ENCODE peak calls at places on chromosomes 7 and 10, in nine cellular contexts. R is colonic mucosa, E is mesendoderm, O is psoas muscle, K is lower lobe of right lung, T is GM23248, N is body of pancreas, C is brain microvascular endothelial cell, Q is IMR-90. U is an unnamed sample.

GRCh38 chr10:9262770-9263169 is 1208.3 kb downstream of the GATA3 start:
- DNase-seq in K (no peak), R (no peak), Q (peak), E (peak), N (no peak), O (no peak), T (no peak), C (peak), U (no peak)

GRCh38 chr7:47428780-47429472 is 153.0 kb downstream of the TNS3 start:
- DNase-seq in Q (no peak), N (no peak), T (no peak), O (no peak), E (no peak), K (no peak), R (no peak), C (no peak), U (no peak)

GRCh38 chr7:46972205-46972604 is 609.7 kb downstream of the TNS3 start:
- DNase-seq in E (peak), C (peak), T (peak), R (no peak), Q (peak), O (no peak), K (no peak), N (no peak), U (no peak)

GRCh38 chr10:110664483-110665420 is 20.6 kb downstream of the RBM20 start:
- DNase-seq in T (peak), E (peak), O (peak), R (no peak), N (no peak), C (peak), Q (peak), K (no peak), U (no peak)

GRCh38 chr7:157961731-157962457 is 625.1 kb downstream of the DNAJB6 start:
- DNase-seq in Q (no peak), O (no peak), C (no peak), E (no peak), R (no peak), N (no peak), K (no peak), T (no peak), U (no peak)

GRCh38 chr10:88660593-88660884 is 3.7 kb upstream of the LIPF start:
- DNase-seq in Q (peak), C (no peak), N (no peak), E (no peak), K (no peak), O (no peak), T (no peak), R (no peak), U (no peak)

GRCh38 chr7:99562832-99563231 is 4.4 kb downstream of the ZNF655 start:
- DNase-seq in Q (peak), R (peak), C (peak), E (peak), O (no peak), K (no peak), N (no peak), T (peak), U (no peak)

GRCh38 chr7:133629696-133630095 is 376.8 kb downstream of the EXOC4 start:
- DNase-seq in C (no peak), Q (peak), E (no peak), N (no peak), O (no peak), R (no peak), K (no peak), T (peak), U (no peak)

GRCh38 chr10:130775311-130775710 is 536.2 kb downstream of the TCERG1L start:
- DNase-seq in N (no peak), O (no peak), T (no peak), E (no peak), Q (no peak), K (no peak), C (no peak), R (no peak), U (no peak)

GRCh38 chr7:82559203-82559805 is 115.7 kb upstream of the CACNA2D1 start:
- DNase-seq in C (no peak), R (no peak), E (peak), Q (no peak), O (no peak), K (no peak), T (no peak), N (peak), U (no peak)

GRCh38 chr7:28954446-28954845 is 3.7 kb downstream of the TRIL start:
- DNase-seq in C (no peak), R (no peak), K (no peak), N (no peak), Q (no peak), E (no peak), O (no peak), T (no peak), U (no peak)

GRCh38 chr7:7156663-7157062 is 25.7 kb upstream of the C1GALT1 start:
- DNase-seq in N (no peak), C (no peak), O (no peak), Q (no peak), T (peak), R (no peak), K (no peak), E (no peak), U (no peak)

GRCh38 chr10:45064998-45065397 is 64.3 kb downstream of the ZNF22 start:
- DNase-seq in N (no peak), Q (no peak), E (no peak), T (no peak), K (no peak), O (no peak), C (no peak), R (no peak), U (no peak)

GRCh38 chr7:26815452-26815851 is 48.9 kb downstream of the SKAP2 start:
- DNase-seq in T (no peak), Q (no peak), O (no peak), E (no peak), R (no peak), K (no peak), N (no peak), C (no peak), U (no peak)

GRCh38 chr7:28144266-28144665 is 36.3 kb downstream of the JAZF1 start:
- DNase-seq in T (no peak), K (no peak), Q (no peak), N (no peak), R (no peak), C (no peak), O (no peak), E (peak), U (no peak)

GRCh38 chr7:2097492-2097891 is 135.3 kb downstream of the MAD1L1 start:
- DNase-seq in E (no peak), C (no peak), O (no peak), K (no peak), R (no peak), N (no peak), T (no peak), Q (no peak), U (no peak)
- H3K4me3 ChIP-seq in E (no peak), C (no peak), O (no peak), K (no peak), R (no peak), N (no peak), T (no peak), Q (no peak), U (no peak)

GRCh38 chr7:151236406-151236805 is 4.1 kb downstream of the CHPF2 start:
- DNase-seq in Q (no peak), T (no peak), C (no peak), K (peak), N (no peak), R (no peak), O (no peak), E (no peak), U (no peak)
- H3K4me3 ChIP-seq in Q (no peak), T (no peak), C (no peak), K (no peak), N (no peak), R (no peak), O (no peak), E (no peak), U (no peak)

GRCh38 chr7:105642264-105642663 is 61.0 kb upstream of the EFCAB10 start:
- DNase-seq in N (no peak), Q (no peak), T (no peak), R (no peak), O (no peak), K (no peak), C (no peak), E (no peak), U (no peak)
- H3K4me3 ChIP-seq in N (no peak), Q (no peak), T (no peak), R (no peak), O (no peak), K (no peak), C (no peak), E (no peak), U (no peak)

GRCh38 chr7:129741743-129742213 is 130.3 kb downstream of the NRF1 start:
- DNase-seq in K (no peak), E (peak), T (no peak), C (no peak), N (no peak), O (no peak), R (no peak), Q (no peak), U (no peak)

GRCh38 chr7:129741011-129741410 is 129.5 kb downstream of the NRF1 start:
- DNase-seq in T (no peak), O (peak), Q (no peak), R (no peak), C (no peak), E (no peak), K (no peak), N (no peak), U (no peak)

GRCh38 chr7:129740574-129740973 is 129.1 kb downstream of the NRF1 start:
- DNase-seq in O (no peak), E (no peak), N (no peak), T (no peak), R (no peak), C (no peak), Q (no peak), K (no peak), U (no peak)

GRCh38 chr7:129742267-129742666 is 130.7 kb downstream of the NRF1 start:
- DNase-seq in Q (no peak), T (no peak), O (no peak), R (no peak), N (no peak), C (no peak), K (no peak), E (no peak), U (no peak)

GRCh38 chr7:129739427-129739826 is 127.9 kb downstream of the NRF1 start:
- DNase-seq in T (peak), C (peak), K (no peak), Q (peak), N (no peak), R (no peak), O (peak), E (no peak), U (no peak)
- H3K4me3 ChIP-seq in T (no peak), C (no peak), K (no peak), Q (no peak), N (no peak), R (no peak), O (no peak), E (no peak), U (no peak)

GRCh38 chr7:34011711-34012110 is 106.4 kb downstream of the BMPER start:
- DNase-seq in K (no peak), T (peak), Q (no peak), O (no peak), E (no peak), C (no peak), N (no peak), R (no peak), U (no peak)

GRCh38 chr7:34019431-34019830 is 114.1 kb downstream of the BMPER start:
- DNase-seq in O (peak), E (no peak), T (peak), C (no peak), N (no peak), R (no peak), K (peak), Q (peak), U (peak)

GRCh38 chr7:34013421-34013820 is 108.1 kb downstream of the BMPER start:
- DNase-seq in Q (peak), C (no peak), N (no peak), R (no peak), T (peak), O (no peak), E (no peak), K (no peak), U (no peak)

GRCh38 chr7:34016876-34017275 is 111.5 kb downstream of the BMPER start:
- DNase-seq in R (no peak), T (no peak), O (no peak), C (no peak), E (no peak), K (no peak), Q (no peak), N (no peak), U (no peak)

GRCh38 chr7:34015656-34016055 is 110.3 kb downstream of the BMPER start:
- DNase-seq in K (no peak), C (no peak), N (no peak), O (no peak), E (no peak), Q (no peak), T (no peak), R (no peak), U (no peak)
- H3K4me3 ChIP-seq in K (no peak), C (no peak), N (no peak), O (no peak), E (no peak), Q (no peak), T (no peak), R (no peak), U (no peak)

DNA sequence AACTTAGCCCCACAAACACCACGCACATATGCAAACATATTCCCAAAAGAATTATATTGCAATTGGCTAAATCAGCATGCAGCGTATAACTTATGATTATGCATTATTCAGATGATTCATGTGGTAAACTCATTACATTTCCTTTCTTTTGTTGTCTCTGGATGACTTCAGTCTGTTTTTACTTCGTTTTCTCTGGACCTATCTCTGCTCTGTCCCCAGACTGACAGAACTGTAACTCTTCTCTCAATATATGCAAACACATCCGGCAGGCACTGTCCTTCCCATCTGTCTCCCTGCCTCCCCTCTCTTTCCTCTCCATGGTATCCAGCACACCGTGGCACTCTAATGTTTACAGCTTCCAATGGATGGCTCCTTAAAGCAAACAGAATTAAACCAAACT is 6.1 kb upstream of the BAZ1B start:
- DNase-seq in O (no peak), C (no peak), Q (no peak), K (no peak), T (no peak), N (no peak), R (no peak), E (no peak), U (no peak)
- H3K4me3 ChIP-seq in O (no peak), C (no peak), Q (no peak), K (no peak), T (no peak), N (no peak), R (no peak), E (no peak), U (no peak)

GRCh38 chr7:12719978-12720377 is 32.5 kb downstream of the ARL4A start:
- DNase-seq in T (no peak), K (no peak), R (no peak), N (no peak), O (no peak), E (no peak), C (no peak), Q (peak), U (no peak)
- H3K4me3 ChIP-seq in T (no peak), K (no peak), R (no peak), N (no peak), O (no peak), E (no peak), C (no peak), Q (no peak), U (no peak)

GRCh38 chr10:101466016-101466912 is 112.3 kb downstream of the BTRC start:
- DNase-seq in O (no peak), R (no peak), C (no peak), E (no peak), Q (peak), K (no peak), N (no peak), T (no peak), U (no peak)
- H3K4me3 ChIP-seq in O (no peak), R (no peak), C (no peak), E (no peak), Q (no peak), K (no peak), N (no peak), T (no peak), U (no peak)